ENCODE peak calls at places on chromosome 10, in five cellular contexts. One of them, this sample, is unnamed.

GRCh38 chr10:8511026-8511425 is 456.5 kb downstream of the GATA3 start:
- DNase-seq in upper lobe of right lung: no peak
- DNase-seq in right atrium auricular region: no peak
- DNase-seq in H9: peak
- DNase-seq in hepatocyte: no peak
- DNase-seq in this sample: no peak

GRCh38 chr10:103280505-103280904 is 3.6 kb downstream of the INA start:
- DNase-seq in upper lobe of right lung: no peak
- DNase-seq in H9: no peak
- DNase-seq in right atrium auricular region: no peak
- DNase-seq in hepatocyte: no peak
- DNase-seq in this sample: no peak

GRCh38 chr10:19826712-19827111 is 10.5 kb downstream of the PLXDC2 start:
- DNase-seq in upper lobe of right lung: no peak
- DNase-seq in right atrium auricular region: no peak
- DNase-seq in hepatocyte: no peak
- DNase-seq in H9: no peak
- DNase-seq in this sample: no peak

GRCh38 chr10:98414578-98414931 is 427 bp downstream of the PYROXD2 start:
- DNase-seq in right atrium auricular region: no peak
- DNase-seq in hepatocyte: no peak
- DNase-seq in upper lobe of right lung: no peak
- DNase-seq in H9: no peak
- DNase-seq in this sample: no peak

GRCh38 chr10:28089467-28089866 is 90.6 kb upstream of the ODAD2 start:
- DNase-seq in upper lobe of right lung: no peak
- DNase-seq in hepatocyte: no peak
- DNase-seq in H9: no peak
- DNase-seq in right atrium auricular region: no peak
- DNase-seq in this sample: no peak

GRCh38 chr10:25604591-25604990 is 329.4 kb upstream of the MYO3A start:
- DNase-seq in H9: no peak
- DNase-seq in upper lobe of right lung: no peak
- DNase-seq in hepatocyte: no peak
- DNase-seq in right atrium auricular region: no peak
- DNase-seq in this sample: no peak

GRCh38 chr10:58282615-58283014 is 13.7 kb downstream of the CISD1 start:
- DNase-seq in right atrium auricular region: no peak
- DNase-seq in upper lobe of right lung: no peak
- DNase-seq in hepatocyte: no peak
- DNase-seq in H9: no peak
- DNase-seq in this sample: no peak

GRCh38 chr10:26488344-26488743 is 50.2 kb downstream of the APBB1IP start:
- DNase-seq in hepatocyte: no peak
- DNase-seq in H9: no peak
- DNase-seq in upper lobe of right lung: no peak
- DNase-seq in right atrium auricular region: no peak
- DNase-seq in this sample: no peak

GRCh38 chr10:93921338-93921737 is 27.6 kb downstream of the SLC35G1 start:
- DNase-seq in H9: peak
- DNase-seq in right atrium auricular region: no peak
- DNase-seq in hepatocyte: no peak
- DNase-seq in upper lobe of right lung: no peak
- DNase-seq in this sample: no peak

DNA sequence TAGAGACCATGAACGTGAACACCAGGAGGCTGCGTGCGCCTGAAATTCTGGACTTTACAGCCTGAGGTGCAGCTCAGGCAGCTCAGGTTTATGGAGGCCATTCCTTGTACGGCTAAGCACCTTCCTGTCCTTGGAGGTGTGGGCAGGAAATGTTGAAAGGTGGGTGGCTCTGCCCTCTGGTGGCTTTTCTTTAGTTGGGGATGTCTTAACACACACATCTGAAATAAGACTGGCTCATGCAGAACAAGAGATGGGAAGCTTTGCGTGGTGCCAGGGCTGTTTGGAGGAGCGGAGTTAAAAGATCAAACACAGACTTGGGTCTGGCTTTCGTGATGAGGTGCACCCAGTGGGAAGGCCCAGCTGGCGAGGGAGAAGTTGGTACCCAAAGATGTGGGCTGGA is 64.1 kb downstream of the DOCK1 start:
- DNase-seq in upper lobe of right lung: no peak
- DNase-seq in right atrium auricular region: peak
- DNase-seq in H9: peak
- DNase-seq in hepatocyte: peak
- DNase-seq in this sample: no peak
- TF ChIP-seq CTCF in upper lobe of right lung: peak
- TF ChIP-seq CTCF in right atrium auricular region: no peak
- TF ChIP-seq CTCF in H9: peak
- TF ChIP-seq CTCF in hepatocyte: peak
- TF ChIP-seq CTCF in this sample: no peak

GRCh38 chr10:89371987-89372386 is 5.9 kb upstream of the IFIT1B start:
- DNase-seq in upper lobe of right lung: no peak
- DNase-seq in right atrium auricular region: no peak
- DNase-seq in H9: no peak
- DNase-seq in hepatocyte: no peak
- DNase-seq in this sample: no peak
- H3K27ac ChIP-seq in upper lobe of right lung: no peak
- H3K27ac ChIP-seq in right atrium auricular region: no peak
- H3K27ac ChIP-seq in H9: no peak
- H3K27ac ChIP-seq in hepatocyte: no peak
- H3K27ac ChIP-seq in this sample: no peak

DNA sequence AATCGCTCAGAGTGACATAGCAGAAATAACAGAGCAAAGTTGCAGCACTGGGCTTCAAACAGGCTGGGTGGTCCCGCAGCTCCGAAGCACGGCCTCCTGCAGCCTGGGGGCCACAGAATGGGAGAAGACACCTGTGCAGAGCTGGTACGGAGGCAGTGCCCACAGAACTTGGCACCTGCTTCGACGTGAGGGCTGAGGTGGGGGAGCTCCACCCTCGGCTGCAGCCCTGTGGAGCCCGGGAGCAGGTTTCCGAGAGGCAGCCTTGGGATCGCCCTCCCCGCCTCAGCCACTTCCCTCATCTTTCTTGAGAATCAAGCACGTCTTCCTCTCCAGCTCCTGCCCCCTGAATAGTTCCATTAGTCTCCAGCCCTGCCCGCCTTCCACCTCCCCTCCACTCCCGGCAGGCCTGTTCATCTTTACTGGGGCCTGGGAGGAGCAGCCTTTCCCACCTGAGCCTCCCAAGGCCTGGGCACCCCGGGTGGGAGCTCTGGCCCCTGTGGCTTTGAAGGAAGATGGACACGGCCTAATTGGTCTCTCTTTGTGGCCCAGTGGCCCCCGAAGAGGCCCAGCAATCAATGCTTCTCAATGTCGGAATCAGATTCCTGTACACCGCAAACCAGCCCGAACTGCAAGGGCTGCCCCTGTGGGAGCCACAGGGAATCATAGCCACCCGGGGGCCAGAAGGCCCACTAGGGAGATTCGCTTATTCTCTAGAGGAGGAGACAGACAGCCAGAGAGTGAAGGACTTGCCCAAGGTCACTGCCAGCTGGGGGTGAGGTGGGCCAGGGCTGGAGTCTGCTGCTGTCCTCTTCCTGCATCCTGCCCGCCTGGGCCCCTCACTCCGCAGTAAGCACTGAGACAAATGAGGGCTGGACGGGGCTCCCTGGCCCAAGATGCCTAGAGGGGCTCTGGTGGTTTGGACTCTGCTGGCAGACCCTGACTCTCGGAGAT is 17.0 kb upstream of the PCBD1 start:
- DNase-seq in hepatocyte: no peak
- DNase-seq in right atrium auricular region: no peak
- DNase-seq in upper lobe of right lung: peak
- DNase-seq in H9: no peak
- DNase-seq in this sample: no peak
- TF ChIP-seq CTCF in hepatocyte: no peak
- TF ChIP-seq CTCF in right atrium auricular region: no peak
- TF ChIP-seq CTCF in upper lobe of right lung: no peak
- TF ChIP-seq CTCF in H9: no peak
- TF ChIP-seq CTCF in this sample: no peak

DNA sequence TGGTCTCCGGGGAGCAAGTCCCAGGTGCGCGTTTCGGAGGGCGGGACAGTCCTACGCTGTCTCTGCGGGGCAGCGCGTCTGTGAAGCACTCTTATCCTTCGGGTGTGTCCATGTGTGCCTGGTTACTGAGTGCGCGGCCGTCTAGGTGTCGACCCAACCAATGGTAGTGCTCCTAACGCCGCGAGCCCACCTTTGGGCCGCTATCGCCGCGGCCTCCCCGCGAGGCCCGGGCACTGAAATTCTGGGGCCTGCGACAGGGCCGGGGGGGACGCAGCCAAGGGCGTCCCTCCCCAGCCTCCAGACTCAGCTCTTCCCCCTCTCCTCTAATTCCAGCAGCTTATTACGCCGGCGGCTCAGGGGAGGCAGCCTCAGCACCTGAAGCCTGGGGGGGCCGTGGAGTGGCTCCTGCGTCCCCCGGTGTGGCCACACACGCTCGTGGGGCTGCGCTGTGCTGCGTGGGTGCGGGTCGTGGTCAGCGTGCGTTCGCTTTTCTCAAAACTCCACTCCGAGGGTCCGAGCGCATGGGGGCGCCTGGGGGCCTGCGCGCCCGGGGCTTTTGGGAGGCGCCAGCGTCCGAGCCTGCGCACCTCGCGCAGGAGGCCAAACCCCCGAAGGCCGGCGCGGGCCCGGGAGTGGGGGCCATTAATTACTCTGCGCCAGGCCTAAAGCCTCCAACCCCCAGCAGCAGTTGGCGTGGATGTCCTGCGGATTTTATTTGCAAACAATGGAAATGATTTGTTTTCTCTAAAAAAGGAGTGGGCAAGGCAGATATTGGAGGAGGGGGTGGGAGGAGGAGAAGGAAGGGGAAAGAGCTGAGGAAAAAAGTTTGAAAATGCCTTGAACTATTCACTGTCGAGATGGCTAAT is 3.0 kb upstream of the ZNF503 start:
- DNase-seq in hepatocyte: peak
- DNase-seq in right atrium auricular region: no peak
- DNase-seq in upper lobe of right lung: peak
- DNase-seq in H9: peak
- DNase-seq in this sample: no peak
- H3K27ac ChIP-seq in hepatocyte: peak
- H3K27ac ChIP-seq in right atrium auricular region: peak
- H3K27ac ChIP-seq in upper lobe of right lung: peak
- H3K27ac ChIP-seq in H9: no peak
- H3K27ac ChIP-seq in this sample: no peak

GRCh38 chr10:71396084-71396713 is 521 bp upstream of the CDH23 start:
- DNase-seq in right atrium auricular region: peak
- DNase-seq in hepatocyte: peak
- DNase-seq in H9: peak
- DNase-seq in upper lobe of right lung: peak
- DNase-seq in this sample: peak
- TF ChIP-seq CTCF in right atrium auricular region: no peak
- TF ChIP-seq CTCF in hepatocyte: peak
- TF ChIP-seq CTCF in H9: peak
- TF ChIP-seq CTCF in upper lobe of right lung: peak
- TF ChIP-seq CTCF in this sample: peak

GRCh38 chr10:69061305-69062161 is 26.4 kb upstream of the SRGN start:
- DNase-seq in right atrium auricular region: peak
- DNase-seq in hepatocyte: peak
- DNase-seq in H9: no peak
- DNase-seq in upper lobe of right lung: peak
- DNase-seq in this sample: peak

GRCh38 chr10:69065406-69066361 is 22.2 kb upstream of the SRGN start:
- DNase-seq in hepatocyte: no peak
- DNase-seq in upper lobe of right lung: no peak
- DNase-seq in right atrium auricular region: no peak
- DNase-seq in H9: no peak
- DNase-seq in this sample: no peak

GRCh38 chr10:69068549-69068948 is 19.4 kb upstream of the SRGN start:
- DNase-seq in H9: no peak
- DNase-seq in hepatocyte: no peak
- DNase-seq in upper lobe of right lung: no peak
- DNase-seq in right atrium auricular region: no peak
- DNase-seq in this sample: no peak

GRCh38 chr10:69067189-69067588 is 20.7 kb upstream of the SRGN start:
- DNase-seq in upper lobe of right lung: no peak
- DNase-seq in H9: no peak
- DNase-seq in hepatocyte: no peak
- DNase-seq in right atrium auricular region: no peak
- DNase-seq in this sample: no peak

DNA sequence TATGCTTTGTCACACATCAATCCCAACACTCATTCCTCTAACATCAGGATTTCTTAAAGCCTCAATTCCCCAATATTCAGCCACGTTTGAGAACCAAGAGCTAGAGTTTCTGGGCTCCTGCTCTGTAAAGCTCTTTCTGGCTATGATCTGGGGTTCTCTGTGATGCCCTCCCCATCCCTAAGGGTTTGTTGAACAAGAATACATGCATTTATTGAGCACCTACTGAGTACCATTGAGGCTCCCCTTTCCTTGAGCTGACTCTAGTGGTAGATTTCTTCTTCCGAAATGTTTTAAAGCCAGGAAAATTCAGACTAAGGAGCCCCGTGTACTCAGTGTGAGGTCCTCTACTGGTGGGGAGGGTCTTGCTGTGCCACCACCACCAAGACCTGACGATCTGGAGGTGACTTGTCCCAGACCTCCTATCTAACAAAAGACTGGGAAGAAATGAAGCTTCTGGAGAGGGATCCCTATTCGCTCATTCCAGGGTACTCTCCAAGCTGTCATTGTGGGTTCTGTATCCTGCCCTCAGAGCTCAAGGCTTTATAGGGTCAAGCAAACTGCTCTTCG is 23.1 kb upstream of the SRGN start:
- DNase-seq in hepatocyte: no peak
- DNase-seq in H9: no peak
- DNase-seq in upper lobe of right lung: no peak
- DNase-seq in right atrium auricular region: no peak
- DNase-seq in this sample: no peak
- H3K27ac ChIP-seq in hepatocyte: no peak
- H3K27ac ChIP-seq in H9: no peak
- H3K27ac ChIP-seq in upper lobe of right lung: peak
- H3K27ac ChIP-seq in right atrium auricular region: peak
- H3K27ac ChIP-seq in this sample: peak

DNA sequence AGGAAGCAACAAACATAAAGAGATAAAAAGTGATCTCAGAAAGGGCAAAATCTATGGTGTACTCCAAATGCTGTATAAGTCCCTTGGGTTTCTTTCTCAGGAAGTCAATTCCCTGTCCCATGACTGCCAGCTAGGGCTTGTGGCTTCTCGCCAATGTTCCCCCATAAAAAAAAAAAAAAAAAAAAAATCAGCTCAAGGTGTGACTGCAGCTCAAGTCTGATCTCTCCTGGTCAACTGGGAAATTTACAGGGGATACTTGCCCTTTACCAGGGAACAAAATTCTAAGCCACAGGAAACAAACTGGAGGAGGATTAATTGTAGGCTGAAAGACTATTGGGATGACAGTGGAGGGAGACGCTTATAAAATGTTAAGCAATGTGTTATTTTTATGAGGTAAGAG is 76.0 kb downstream of the PCGF5 start:
- DNase-seq in upper lobe of right lung: no peak
- DNase-seq in H9: no peak
- DNase-seq in hepatocyte: no peak
- DNase-seq in right atrium auricular region: no peak
- DNase-seq in this sample: no peak
- TF ChIP-seq CTCF in upper lobe of right lung: no peak
- TF ChIP-seq CTCF in H9: peak
- TF ChIP-seq CTCF in hepatocyte: peak
- TF ChIP-seq CTCF in right atrium auricular region: no peak
- TF ChIP-seq CTCF in this sample: no peak

DNA sequence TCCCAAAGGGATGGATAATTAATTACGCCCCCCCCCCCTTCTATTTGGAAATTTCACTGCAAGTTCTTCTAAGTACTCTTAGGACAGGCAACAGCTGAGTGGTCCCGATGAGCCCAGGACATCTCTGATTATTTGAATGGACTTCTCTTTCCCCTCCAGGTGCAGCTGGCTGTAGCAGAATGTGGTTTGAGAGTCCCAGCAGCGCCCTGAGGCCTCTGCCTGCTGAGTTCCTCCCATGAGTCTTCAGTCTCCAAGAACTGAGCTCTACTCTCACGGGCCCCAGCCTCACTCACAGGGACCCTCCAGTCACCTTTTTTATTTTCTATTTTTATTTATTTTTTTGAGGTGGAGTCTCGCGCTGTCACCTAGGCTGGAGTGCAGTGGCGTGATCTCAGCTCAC is 63.6 kb upstream of the SFMBT2 start:
- DNase-seq in right atrium auricular region: no peak
- DNase-seq in upper lobe of right lung: no peak
- DNase-seq in hepatocyte: no peak
- DNase-seq in H9: no peak
- DNase-seq in this sample: no peak
- H3K27ac ChIP-seq in right atrium auricular region: no peak
- H3K27ac ChIP-seq in upper lobe of right lung: no peak
- H3K27ac ChIP-seq in hepatocyte: no peak
- H3K27ac ChIP-seq in H9: no peak
- H3K27ac ChIP-seq in this sample: no peak

This sample was measured in coronary artery.